ENCODE peak calls at places on chromosome 21, in eight cellular contexts. U, T, L, C, A, P, B and J are unnamed samples.
A peak's percentile ranks its signal among the peaks of the same experiment; 100 is the strongest.

GRCh38 chr21:35783686-35784085 is 276.6 kb downstream of the SETD4 start:
- DNase-seq in U (no peak), B (no peak), L (no peak), P (no peak), T (no peak), C (no peak), A (no peak), J (no peak)

GRCh38 chr21:45141507-45141906 is 67.1 kb downstream of the ADARB1 start:
- DNase-seq in P (no peak), B (no peak), L (no peak), A (no peak), T (no peak), C (no peak), U (no peak), J (no peak)

GRCh38 chr21:15437873-15438272 is 291.9 kb upstream of the USP25 start:
- DNase-seq in T (no peak), U (no peak), B (no peak), P (no peak), L (no peak), A (no peak), C (no peak), J (peak; percentile 28)

GRCh38 chr21:36203603-36203889 is 46.9 kb downstream of the DOP1B start:
- DNase-seq in U (no peak), A (peak; percentile 64), B (peak; percentile 49), P (no peak), L (no peak), T (no peak), C (no peak), J (peak; percentile 70)

GRCh38 chr21:44485796-44486195 is 30.5 kb downstream of the LRRC3 start:
- DNase-seq in P (no peak), L (no peak), A (no peak), U (no peak), B (no peak), T (no peak), C (no peak), J (no peak)

GRCh38 chr21:43772368-43772870 is 3.7 kb downstream of the CSTB start:
- DNase-seq in P (no peak), L (no peak), A (no peak), C (no peak), T (no peak), U (no peak), B (no peak), J (no peak)

GRCh38 chr21:35525443-35525842 is 476.3 kb upstream of the RUNX1 start:
- DNase-seq in C (no peak), B (no peak), L (no peak), A (no peak), T (no peak), P (peak; percentile 11), U (no peak), J (no peak)

GRCh38 chr21:45469273-45470086 is 64.5 kb downstream of the COL18A1 start:
- DNase-seq in B (no peak), A (no peak), T (no peak), P (no peak), U (no peak), L (peak; percentile 54), C (no peak), J (no peak)

GRCh38 chr21:46001821-46002681 is 20.5 kb downstream of the COL6A1 start:
- DNase-seq in B (no peak), C (no peak), A (no peak), P (no peak), L (no peak), U (no peak), T (no peak), J (no peak)

GRCh38 chr21:45867041-45867630 is 114.4 kb upstream of the COL6A1 start:
- DNase-seq in T (no peak), U (no peak), B (no peak), L (no peak), C (no peak), P (no peak), A (no peak), J (no peak)

GRCh38 chr21:16159213-16159970 is 429.6 kb downstream of the USP25 start:
- DNase-seq in U (no peak), T (no peak), B (no peak), C (no peak), A (peak; percentile 48), P (no peak), L (no peak), J (no peak)

GRCh38 chr21:42163511-42163863 is 55.5 kb upstream of the ABCG1 start:
- DNase-seq in T (peak; percentile 64), C (no peak), U (no peak), B (no peak), L (no peak), P (no peak), A (no peak), J (no peak)

GRCh38 chr21:42164818-42165217 is 54.1 kb upstream of the ABCG1 start:
- DNase-seq in T (no peak), L (no peak), B (no peak), C (no peak), A (no peak), U (no peak), P (no peak), J (peak; percentile 6)

GRCh38 chr21:42165901-42166300 is 53.0 kb upstream of the ABCG1 start:
- DNase-seq in C (no peak), A (no peak), T (peak; percentile 29), L (no peak), B (no peak), U (no peak), P (no peak), J (no peak)

GRCh38 chr21:42162831-42163510 is 56.0 kb upstream of the ABCG1 start:
- DNase-seq in C (no peak), B (no peak), P (peak; percentile 47), T (peak; percentile 60), L (no peak), A (no peak), U (no peak), J (peak; percentile 8)

GRCh38 chr21:42164064-42164789 is 54.7 kb upstream of the ABCG1 start:
- DNase-seq in B (peak; percentile 48), T (peak; percentile 52), L (peak; percentile 44), U (peak; percentile 90), A (no peak), C (peak; percentile 59), P (peak; percentile 87), J (peak; percentile 77)
- TF ChIP-seq CTCF in B (peak; percentile 17), T (peak; percentile 59), L (peak; percentile 46), U (peak; percentile 87), A (peak; percentile 24), C (no peak), P (peak; percentile 99), J (peak; percentile 75)

DNA sequence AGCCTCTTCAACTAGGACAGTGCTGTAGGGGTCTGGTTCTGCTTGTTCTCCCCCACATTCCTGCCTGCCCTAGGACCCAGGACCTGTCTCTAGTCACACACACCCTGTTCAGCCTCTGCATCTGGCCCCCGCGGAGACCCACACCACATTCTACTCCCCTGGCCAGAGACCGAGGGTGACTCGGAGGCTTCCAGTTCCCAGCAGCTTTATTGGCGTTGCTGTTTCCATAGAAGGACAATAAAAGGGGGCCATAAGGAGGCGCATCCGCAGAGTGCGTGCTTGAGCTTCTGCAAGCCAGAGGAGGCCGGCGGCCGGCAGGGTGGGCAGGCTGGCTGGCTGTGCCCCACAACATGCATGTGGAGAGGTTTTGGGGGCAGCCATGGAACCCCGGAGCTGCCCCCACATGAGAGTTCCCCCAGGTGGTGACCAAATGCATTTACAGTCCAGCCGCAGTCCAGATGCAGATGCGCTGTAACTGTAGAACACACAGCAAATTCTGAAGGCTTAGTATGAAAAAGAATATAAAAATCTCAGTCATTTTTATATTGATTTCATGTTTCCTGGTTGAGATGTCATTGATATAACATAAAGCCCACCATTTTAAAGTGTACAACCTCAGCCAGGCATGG is 52.4 kb downstream of the PDE9A start:
- DNase-seq in U (no peak), B (no peak), T (no peak), L (no peak), A (no peak), P (no peak), C (no peak), J (no peak)
- TF ChIP-seq CTCF in U (no peak), B (no peak), T (no peak), L (no peak), A (no peak), P (no peak), C (no peak), J (no peak)

GRCh38 chr21:37659874-37660273 is 256.4 kb downstream of the KCNJ6 start:
- DNase-seq in L (no peak), A (no peak), T (no peak), B (no peak), C (no peak), P (no peak), U (no peak), J (no peak)

GRCh38 chr21:37658121-37658993 is 257.9 kb downstream of the KCNJ6 start:
- DNase-seq in A (no peak), B (no peak), P (no peak), U (no peak), C (no peak), T (no peak), L (no peak), J (no peak)

GRCh38 chr21:37656899-37657298 is 259.4 kb downstream of the KCNJ6 start:
- DNase-seq in B (no peak), C (no peak), A (no peak), P (no peak), L (no peak), T (no peak), U (no peak), J (no peak)

GRCh38 chr21:37660709-37661108 is 255.5 kb downstream of the KCNJ6 start:
- DNase-seq in B (no peak), P (no peak), C (no peak), L (no peak), T (no peak), A (no peak), U (no peak), J (no peak)

DNA sequence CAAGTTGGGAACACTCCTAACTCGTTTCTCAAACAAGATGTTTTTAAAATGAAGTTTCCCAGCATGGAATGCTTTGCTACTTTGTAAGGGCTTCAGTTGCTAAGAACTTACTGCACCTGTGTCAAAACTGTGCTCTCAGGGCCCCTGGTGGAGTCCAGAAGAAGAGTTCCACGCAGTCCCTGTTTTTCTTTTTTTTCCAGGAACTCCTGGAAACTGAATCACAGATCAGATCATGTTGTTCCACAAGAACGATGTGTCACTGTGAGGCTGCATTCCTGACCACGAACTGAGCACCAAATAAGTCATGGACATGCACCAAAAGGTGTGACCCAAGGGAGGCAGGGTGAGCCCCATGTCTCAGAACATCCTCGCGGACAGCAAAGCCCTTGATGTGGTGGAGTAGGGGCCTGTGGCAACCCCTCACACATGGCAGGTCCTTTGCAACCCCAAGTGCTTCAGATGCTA is 257.2 kb downstream of the KCNJ6 start:
- DNase-seq in C (no peak), P (no peak), U (no peak), T (no peak), L (no peak), A (peak; percentile 21), B (no peak), J (no peak)
- TF ChIP-seq CTCF in C (no peak), P (no peak), U (no peak), T (no peak), L (no peak), A (peak; percentile 30), B (no peak), J (no peak)

DNA sequence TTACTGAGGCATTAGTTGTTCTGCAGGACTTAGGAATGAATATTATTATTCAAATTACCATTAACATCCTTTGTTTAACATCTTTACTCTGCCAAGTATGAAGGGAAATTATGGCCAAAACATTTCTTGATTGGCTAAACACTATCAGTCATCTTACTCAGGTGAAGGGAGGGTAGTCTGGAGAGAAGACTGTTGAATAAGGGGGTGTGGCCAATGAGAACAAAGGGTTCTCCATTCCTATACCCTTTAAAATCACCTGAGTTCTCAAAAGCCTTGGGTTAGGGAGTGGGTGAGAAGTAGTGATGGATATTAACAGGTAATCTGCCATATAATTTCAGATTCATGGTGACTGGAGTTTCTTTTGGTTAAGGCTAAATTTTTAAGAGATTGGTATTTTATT is 19.3 kb downstream of the CRYZL1 start:
- DNase-seq in C (no peak), T (no peak), U (no peak), B (no peak), A (no peak), P (no peak), L (no peak), J (no peak)
- TF ChIP-seq CTCF in C (no peak), T (no peak), U (no peak), B (no peak), A (no peak), P (no peak), L (no peak), J (no peak)